ENCODE peak calls at places on chromosomes 16 and 17, in ten cellular contexts. W is AG09319, L is GM12878, Z is heart left ventricle, G is endodermal cell, U is progenitor cell of endocrine pancreas, F is BE2C, P is WTC11, T is tibial artery, X is A549. J is an unnamed sample.

GRCh38 chr17:48995871-48996695 is 1.1 kb upstream of the IGF2BP1 start:
- DNase-seq in W (no peak), L (no peak), Z (no peak), G (peak), U (peak), F (peak), P (peak), T (no peak), X (peak), J (no peak)

GRCh38 chr17:50274142-50274944 is at the start of gene TMEM92:
- DNase-seq in W (no peak), L (no peak), Z (no peak), G (peak), U (peak), F (peak), P (peak), T (peak), X (peak), J (no peak)

GRCh38 chr17:67994827-67995567 is 1.3 kb downstream of the C17orf58 start:
- DNase-seq in W (peak), L (no peak), Z (no peak), G (peak), U (no peak), F (no peak), P (no peak), T (no peak), X (peak), J (no peak)

GRCh38 chr17:81387235-81388060 is 7.8 kb upstream of the BAHCC1 start:
- DNase-seq in W (no peak), L (no peak), Z (peak), G (peak), U (no peak), F (no peak), P (no peak), T (peak), X (no peak), J (no peak)

GRCh38 chr16:24255446-24256352 is at the start of gene CACNG3:
- DNase-seq in W (no peak), L (no peak), Z (peak), G (peak), U (peak), F (peak), P (peak), T (no peak), X (peak), J (no peak)

GRCh38 chr17:28702752-28703150 is 8.9 kb downstream of the PROCA1 start:
- DNase-seq in W (no peak), L (no peak), Z (no peak), G (no peak), U (no peak), F (no peak), P (no peak), T (no peak), X (no peak), J (no peak)

GRCh38 chr17:53032861-53033271 is 789.9 kb upstream of the KIF2B start:
- DNase-seq in W (no peak), L (no peak), Z (no peak), G (peak), U (peak), F (peak), P (peak), T (no peak), X (peak), J (no peak)

GRCh38 chr16:81454044-81454443 is 9.4 kb downstream of the CMIP start:
- DNase-seq in W (no peak), L (no peak), Z (no peak), G (no peak), U (no peak), F (no peak), P (no peak), T (no peak), X (no peak), J (no peak)

GRCh38 chr17:47630614-47631013 is 19.1 kb upstream of the KPNB1 start:
- DNase-seq in W (no peak), L (no peak), Z (no peak), G (no peak), U (no peak), F (peak), P (no peak), T (no peak), X (no peak), J (no peak)

GRCh38 chr17:31726980-31727427 is 132.0 kb downstream of the COPRS start:
- DNase-seq in W (no peak), L (no peak), Z (no peak), G (no peak), U (no peak), F (no peak), P (no peak), T (no peak), X (no peak), J (no peak)

GRCh38 chr16:50666658-50667496 is 14.2 kb downstream of the SNX20 start:
- DNase-seq in W (no peak), L (peak), Z (no peak), G (peak), U (no peak), F (no peak), P (peak), T (no peak), X (no peak), J (no peak)

GRCh38 chr17:68035131-68035522 is 408 bp upstream of the KPNA2 start:
- DNase-seq in W (no peak), L (no peak), Z (peak), G (peak), U (peak), F (peak), P (peak), T (peak), X (no peak), J (peak)

GRCh38 chr16:80666378-80667257 is 125.8 kb downstream of the DYNLRB2 start:
- DNase-seq in W (no peak), L (no peak), Z (no peak), G (peak), U (no peak), F (no peak), P (no peak), T (no peak), X (no peak), J (no peak)

GRCh38 chr16:30068750-30069574 is 3.4 kb downstream of the ALDOA start:
- DNase-seq in W (no peak), L (no peak), Z (no peak), G (peak), U (no peak), F (peak), P (peak), T (no peak), X (peak), J (no peak)

GRCh38 chr16:84832488-84833141 is 12.8 kb downstream of the CRISPLD2 start:
- DNase-seq in W (peak), L (no peak), Z (peak), G (no peak), U (no peak), F (no peak), P (no peak), T (peak), X (no peak), J (peak)

GRCh38 chr16:84833542-84834402 is 14.0 kb downstream of the CRISPLD2 start:
- DNase-seq in W (no peak), L (no peak), Z (no peak), G (no peak), U (no peak), F (no peak), P (no peak), T (no peak), X (no peak), J (no peak)

GRCh38 chr16:84830765-84831384 is 11.1 kb downstream of the CRISPLD2 start:
- DNase-seq in W (no peak), L (no peak), Z (no peak), G (no peak), U (no peak), F (no peak), P (no peak), T (no peak), X (no peak), J (no peak)

GRCh38 chr16:84834403-84834772 is 14.6 kb downstream of the CRISPLD2 start:
- DNase-seq in W (no peak), L (no peak), Z (no peak), G (no peak), U (no peak), F (peak), P (no peak), T (no peak), X (no peak), J (no peak)

GRCh38 chr16:84833142-84833495 is 13.3 kb downstream of the CRISPLD2 start:
- DNase-seq in W (no peak), L (no peak), Z (no peak), G (no peak), U (no peak), F (no peak), P (no peak), T (no peak), X (no peak), J (no peak)
- TF ChIP-seq CTCF in W (no peak), L (no peak), Z (no peak), G (no peak), U (no peak), F (no peak), P (no peak), T (no peak), X (no peak), J (no peak)

DNA sequence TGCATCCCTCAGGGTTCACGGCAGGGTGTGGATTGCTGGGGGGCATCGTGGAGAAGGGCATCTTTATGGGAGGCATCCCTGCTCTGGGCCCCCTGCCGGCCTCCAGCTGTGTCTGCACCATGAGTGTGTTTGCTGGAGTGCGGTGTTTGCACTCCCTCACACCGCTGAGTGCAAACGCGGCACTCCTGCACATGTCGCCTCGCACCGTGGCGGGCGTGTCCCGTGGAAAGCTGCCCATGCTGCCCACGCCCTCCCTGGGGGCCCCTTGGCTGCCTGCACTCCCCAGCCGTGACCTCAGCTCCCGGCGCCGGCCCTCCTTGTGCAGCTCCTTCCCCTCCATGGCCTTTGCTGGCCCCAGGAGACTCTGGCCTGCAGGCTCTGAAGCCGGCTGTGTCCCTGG is 74.6 kb upstream of the ZNF750 start:
- DNase-seq in W (no peak), L (no peak), Z (peak), G (no peak), U (no peak), F (peak), P (no peak), T (no peak), X (no peak), J (no peak)
- TF ChIP-seq CTCF in W (peak), L (peak), Z (peak), G (no peak), U (no peak), F (peak), P (no peak), T (peak), X (no peak), J (no peak)

DNA sequence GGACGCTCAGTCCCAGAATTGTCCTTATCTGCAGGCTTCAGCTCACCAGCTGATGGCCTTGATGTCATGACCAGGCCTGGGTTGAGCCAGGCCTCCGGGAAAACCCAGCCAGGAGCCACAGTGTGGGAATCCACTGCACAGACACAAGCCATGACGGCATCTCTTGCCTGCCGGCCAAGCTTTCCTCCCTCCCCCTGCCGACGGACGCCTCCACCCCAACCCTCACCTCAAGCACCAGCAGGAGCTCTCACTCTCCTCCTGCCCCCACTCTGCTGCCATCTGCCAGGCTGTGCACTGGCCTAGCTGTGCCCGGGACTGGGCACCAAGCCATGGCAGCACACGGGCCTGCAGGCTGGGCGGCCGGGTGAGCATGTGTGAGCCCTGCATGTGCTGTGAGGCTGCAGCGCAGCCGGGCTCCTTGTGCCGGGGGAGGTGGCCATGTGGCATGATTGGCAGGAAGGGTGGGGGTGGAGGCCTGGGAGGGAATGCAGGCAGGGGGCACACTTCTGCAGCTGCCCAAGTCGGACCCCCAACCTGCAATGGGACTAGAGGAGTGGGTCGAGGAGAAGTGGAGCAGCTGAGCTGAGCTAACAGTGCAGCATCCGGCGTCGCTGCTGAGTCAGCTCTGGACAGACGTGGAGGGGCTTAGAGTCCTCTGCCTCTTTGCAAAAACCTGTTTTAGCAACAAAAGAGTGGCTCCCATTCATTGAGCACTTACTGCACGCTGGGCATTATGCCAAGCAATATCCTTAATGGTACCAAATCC is 268.5 kb downstream of the CBLN1 start:
- DNase-seq in W (no peak), L (no peak), Z (peak), G (peak), U (no peak), F (no peak), P (no peak), T (no peak), X (no peak), J (no peak)
- TF ChIP-seq CTCF in W (no peak), L (no peak), Z (no peak), G (no peak), U (no peak), F (no peak), P (no peak), T (no peak), X (no peak), J (no peak)

GRCh38 chr17:4208228-4208627 is 55.6 kb downstream of the ANKFY1 start:
- DNase-seq in W (no peak), L (no peak), Z (no peak), G (peak), U (no peak), F (no peak), P (no peak), T (peak), X (no peak), J (no peak)

GRCh38 chr17:4209611-4210010 is 54.2 kb downstream of the ANKFY1 start:
- DNase-seq in W (no peak), L (no peak), Z (peak), G (no peak), U (no peak), F (no peak), P (no peak), T (no peak), X (no peak), J (no peak)

GRCh38 chr17:4205917-4206316 is 57.9 kb downstream of the ANKFY1 start:
- DNase-seq in W (no peak), L (no peak), Z (no peak), G (no peak), U (no peak), F (no peak), P (no peak), T (no peak), X (no peak), J (no peak)

GRCh38 chr17:4204676-4205075 is 59.1 kb downstream of the ANKFY1 start:
- DNase-seq in W (peak), L (no peak), Z (no peak), G (no peak), U (no peak), F (no peak), P (no peak), T (peak), X (no peak), J (peak)

GRCh38 chr17:4206945-4207344 is 56.8 kb downstream of the ANKFY1 start:
- DNase-seq in W (no peak), L (no peak), Z (no peak), G (no peak), U (no peak), F (no peak), P (no peak), T (no peak), X (no peak), J (no peak)
- TF ChIP-seq CTCF in W (no peak), L (no peak), Z (no peak), G (no peak), U (no peak), F (no peak), P (no peak), T (no peak), X (no peak), J (no peak)

GRCh38 chr16:73176577-73177013 is 128.7 kb upstream of the ZFHX3 start:
- DNase-seq in W (peak), L (no peak), Z (no peak), G (no peak), U (no peak), F (no peak), P (no peak), T (no peak), X (peak), J (no peak)
- TF ChIP-seq CTCF in W (peak), L (no peak), Z (peak), G (peak), U (peak), F (peak), P (no peak), T (peak), X (peak), J (no peak)

GRCh38 chr16:11316331-11317015 is 28.8 kb upstream of the RMI2 start:
- DNase-seq in W (no peak), L (no peak), Z (no peak), G (peak), U (no peak), F (no peak), P (peak), T (no peak), X (no peak), J (no peak)
- TF ChIP-seq CTCF in W (no peak), L (no peak), Z (no peak), G (peak), U (no peak), F (no peak), P (no peak), T (no peak), X (no peak), J (no peak)

GRCh38 chr17:36152639-36153120 is 23.8 kb downstream of the TBC1D3B start:
- DNase-seq in W (peak), L (no peak), Z (no peak), G (peak), U (no peak), F (no peak), P (no peak), T (no peak), X (peak), J (no peak)
- TF ChIP-seq CTCF in W (peak), L (no peak), Z (no peak), G (peak), U (peak), F (no peak), P (no peak), T (no peak), X (no peak), J (no peak)

GRCh38 chr16:15509593-15510520 is 75.5 kb downstream of the BMERB1 start:
- DNase-seq in W (peak), L (no peak), Z (no peak), G (peak), U (no peak), F (no peak), P (no peak), T (no peak), X (peak), J (no peak)
- TF ChIP-seq CTCF in W (no peak), L (no peak), Z (no peak), G (no peak), U (no peak), F (no peak), P (no peak), T (no peak), X (no peak), J (no peak)

GRCh38 chr16:87056083-87056482 is 261.1 kb downstream of the C16orf95 start:
- DNase-seq in W (no peak), L (no peak), Z (no peak), G (peak), U (no peak), F (no peak), P (no peak), T (peak), X (peak), J (no peak)
- TF ChIP-seq CTCF in W (peak), L (no peak), Z (peak), G (peak), U (no peak), F (no peak), P (no peak), T (no peak), X (no peak), J (no peak)

J was measured in omental fat pad.